ENCODE peak calls at places on chromosomes 6 and 20, in five cellular contexts. C is hippocampal formation, Z is NCI-H2081, S is AG08395, R is KG1. X is an unnamed sample.
A peak's percentile ranks its signal among the peaks of the same experiment; 100 is the strongest.

GRCh38 chr6:13953061-13953705 is 28.4 kb downstream of the RNF182 start:
- DNase-seq in Z (no peak), S (peak; percentile 21), R (no peak), C (no peak), X (no peak)

GRCh38 chr20:25280051-25280573 is 32.2 kb downstream of the PYGB start:
- DNase-seq in R (no peak), S (no peak), Z (peak; percentile 91), C (no peak), X (no peak)

GRCh38 chr6:109304284-109305015 is 77.8 kb downstream of the CD164 start:
- DNase-seq in S (no peak), C (no peak), R (peak; percentile 47), Z (no peak), X (no peak)

GRCh38 chr6:96157018-96157565 is 141.3 kb downstream of the FUT9 start:
- DNase-seq in C (no peak), Z (no peak), R (no peak), S (no peak), X (no peak)

GRCh38 chr6:30955367-30956042 is 14.7 kb downstream of the MUCL3 start:
- DNase-seq in S (peak; percentile 65), Z (peak; percentile 3), C (peak; percentile 47), R (peak; percentile 10), X (peak; percentile 68)

GRCh38 chr6:34381086-34381485 is 11.4 kb downstream of the NUDT3 start:
- DNase-seq in R (no peak), Z (no peak), C (no peak), S (no peak), X (no peak)

GRCh38 chr6:35016417-35017221 is 124.5 kb downstream of the TCP11 start:
- DNase-seq in C (no peak), R (no peak), Z (no peak), S (peak; percentile 38), X (no peak)

GRCh38 chr6:166597711-166598440 is 11.4 kb upstream of the RAMACL start:
- DNase-seq in C (no peak), S (no peak), R (no peak), Z (no peak), X (no peak)

GRCh38 chr6:149847943-149848267 is 16.3 kb downstream of the LRP11 start:
- DNase-seq in S (no peak), C (no peak), R (no peak), Z (no peak), X (no peak)

GRCh38 chr20:10250902-10251301 is 32.3 kb downstream of the SNAP25 start:
- DNase-seq in C (no peak), S (no peak), Z (peak; percentile 18), R (no peak), X (no peak)

GRCh38 chr6:52590634-52590985 is 13.8 kb upstream of the TRAM2 start:
- DNase-seq in C (no peak), R (no peak), Z (no peak), S (peak; percentile 60), X (no peak)

GRCh38 chr20:32527447-32528055 is 57.6 kb downstream of the NOL4L start:
- DNase-seq in C (no peak), Z (peak; percentile 39), R (no peak), S (no peak), X (no peak)

GRCh38 chr6:3376064-3376463 is 80.8 kb downstream of the SLC22A23 start:
- DNase-seq in Z (no peak), R (no peak), C (peak; percentile 52), S (no peak), X (no peak)

GRCh38 chr6:99254616-99255550 is 94.6 kb downstream of the FAXC start:
- DNase-seq in S (no peak), C (no peak), R (no peak), Z (no peak), X (no peak)

GRCh38 chr20:14555676-14556075 is 218.3 kb upstream of the FLRT3 start:
- DNase-seq in S (no peak), R (no peak), C (no peak), Z (no peak), X (no peak)

GRCh38 chr20:18738055-18738454 is 75.5 kb upstream of the SCP2D1 start:
- DNase-seq in Z (no peak), R (no peak), S (peak; percentile 24), C (no peak), X (no peak)

GRCh38 chr6:129852257-129852858 is 8.8 kb downstream of the TMEM244 start:
- DNase-seq in C (no peak), Z (no peak), S (no peak), R (no peak), X (no peak)

GRCh38 chr20:11076434-11076833 is 402.6 kb upstream of the JAG1 start:
- DNase-seq in C (no peak), Z (peak; percentile 69), S (no peak), R (no peak), X (no peak)

GRCh38 chr20:23061713-23062561 is 12.5 kb upstream of the THBD start:
- DNase-seq in S (peak; percentile 86), Z (peak; percentile 15), R (no peak), C (no peak), X (no peak)

GRCh38 chr6:45786243-45786795 is 229.3 kb downstream of the CLIC5 start:
- DNase-seq in R (no peak), Z (peak; percentile 65), C (no peak), S (no peak), X (no peak)

GRCh38 chr6:153085239-153085638 is 45.8 kb downstream of the RGS17 start:
- DNase-seq in R (no peak), S (no peak), Z (no peak), C (no peak), X (no peak)

GRCh38 chr6:133099573-133099972 is 141.6 kb upstream of the EYA4 start:
- DNase-seq in S (peak; percentile 2), C (no peak), R (no peak), Z (no peak), X (no peak)

GRCh38 chr20:4136078-4136966 is 121.0 kb upstream of the RNF24 start:
- DNase-seq in S (no peak), C (no peak), R (no peak), Z (no peak), X (no peak)

GRCh38 chr6:133890941-133891813 is 2.3 kb downstream of the TCF21 start:
- DNase-seq in Z (peak; percentile 36), S (no peak), R (no peak), C (no peak), X (no peak)

GRCh38 chr6:34393191-34393967 is 910 bp upstream of the NUDT3 start:
- DNase-seq in C (no peak), S (no peak), Z (peak; percentile 46), R (peak; percentile 39), X (no peak)